ENCODE peak calls at places on chromosomes 2 and 18, in seven cellular contexts. One of them, this sample, is unnamed.

GRCh38 chr2:17543848-17544645 is 3.6 kb downstream of the VSNL1 start:
- DNase-seq in hepatocyte: no peak
- DNase-seq in A549: no peak
- DNase-seq in left ventricle myocardium inferior: no peak
- DNase-seq in astrocyte of the spinal cord: peak; percentile 55
- DNase-seq in GM23338: peak; percentile 91
- DNase-seq in H1: no peak
- DNase-seq in this sample: peak; percentile 22

GRCh38 chr2:234334146-234334545 is 162.7 kb downstream of the ARL4C start:
- DNase-seq in hepatocyte: peak; percentile 49
- DNase-seq in A549: no peak
- DNase-seq in left ventricle myocardium inferior: no peak
- DNase-seq in astrocyte of the spinal cord: no peak
- DNase-seq in GM23338: peak; percentile 29
- DNase-seq in H1: no peak
- DNase-seq in this sample: peak; percentile 2

GRCh38 chr2:204108301-204108700 is 171.7 kb downstream of the ICOS start:
- DNase-seq in hepatocyte: peak; percentile 53
- DNase-seq in A549: peak; percentile 16
- DNase-seq in left ventricle myocardium inferior: no peak
- DNase-seq in astrocyte of the spinal cord: peak; percentile 5
- DNase-seq in GM23338: peak; percentile 69
- DNase-seq in H1: no peak
- DNase-seq in this sample: peak; percentile 3

GRCh38 chr18:56740645-56741044 is 89.5 kb downstream of the WDR7 start:
- DNase-seq in hepatocyte: no peak
- DNase-seq in A549: no peak
- DNase-seq in left ventricle myocardium inferior: no peak
- DNase-seq in astrocyte of the spinal cord: no peak
- DNase-seq in GM23338: peak; percentile 5
- DNase-seq in H1: no peak
- DNase-seq in this sample: no peak

GRCh38 chr2:174263989-174264388 is 15.7 kb upstream of the OLA1 start:
- DNase-seq in hepatocyte: peak; percentile 19
- DNase-seq in A549: peak; percentile 56
- DNase-seq in left ventricle myocardium inferior: no peak
- DNase-seq in astrocyte of the spinal cord: peak; percentile 57
- DNase-seq in GM23338: no peak
- DNase-seq in H1: no peak
- DNase-seq in this sample: peak; percentile 59

GRCh38 chr18:52312321-52312720 is 27.7 kb upstream of the DCC start:
- DNase-seq in hepatocyte: no peak
- DNase-seq in A549: no peak
- DNase-seq in left ventricle myocardium inferior: no peak
- DNase-seq in astrocyte of the spinal cord: peak; percentile 67
- DNase-seq in GM23338: no peak
- DNase-seq in H1: no peak
- DNase-seq in this sample: no peak

GRCh38 chr2:164841719-164842623 is at the start of gene COBLL1:
- DNase-seq in hepatocyte: peak; percentile 93
- DNase-seq in A549: peak; percentile 69
- DNase-seq in left ventricle myocardium inferior: peak; percentile 78
- DNase-seq in astrocyte of the spinal cord: peak; percentile 72
- DNase-seq in GM23338: peak; percentile 95
- DNase-seq in H1: peak; percentile 93
- DNase-seq in this sample: peak; percentile 61

GRCh38 chr2:234694244-234695013 is 197.5 kb upstream of the ARL4C start:
- DNase-seq in hepatocyte: no peak
- DNase-seq in A549: no peak
- DNase-seq in left ventricle myocardium inferior: no peak
- DNase-seq in astrocyte of the spinal cord: peak; percentile 76
- DNase-seq in GM23338: no peak
- DNase-seq in H1: peak; percentile 13
- DNase-seq in this sample: peak; percentile 82

GRCh38 chr2:112003585-112003984 is 51.5 kb upstream of the TMEM87B start:
- DNase-seq in hepatocyte: no peak
- DNase-seq in A549: no peak
- DNase-seq in left ventricle myocardium inferior: no peak
- DNase-seq in astrocyte of the spinal cord: no peak
- DNase-seq in GM23338: no peak
- DNase-seq in H1: no peak
- DNase-seq in this sample: no peak

GRCh38 chr2:146776589-146776988 is 1068.2 kb upstream of the ACVR2A start:
- DNase-seq in hepatocyte: no peak
- DNase-seq in A549: no peak
- DNase-seq in left ventricle myocardium inferior: no peak
- DNase-seq in astrocyte of the spinal cord: no peak
- DNase-seq in GM23338: no peak
- DNase-seq in H1: no peak
- DNase-seq in this sample: no peak

GRCh38 chr2:11589316-11589940 is 55.6 kb downstream of the GREB1 start:
- DNase-seq in hepatocyte: no peak
- DNase-seq in A549: no peak
- DNase-seq in left ventricle myocardium inferior: no peak
- DNase-seq in astrocyte of the spinal cord: no peak
- DNase-seq in GM23338: peak; percentile 63
- DNase-seq in H1: no peak
- DNase-seq in this sample: no peak

GRCh38 chr2:148814143-148814852 is 60.7 kb upstream of the KIF5C start:
- DNase-seq in hepatocyte: no peak
- DNase-seq in A549: no peak
- DNase-seq in left ventricle myocardium inferior: no peak
- DNase-seq in astrocyte of the spinal cord: peak; percentile 63
- DNase-seq in GM23338: no peak
- DNase-seq in H1: peak; percentile 41
- DNase-seq in this sample: peak; percentile 67

GRCh38 chr2:55159037-55159651 is 72.9 kb downstream of the CLHC1 start:
- DNase-seq in hepatocyte: no peak
- DNase-seq in A549: no peak
- DNase-seq in left ventricle myocardium inferior: peak; percentile 70
- DNase-seq in astrocyte of the spinal cord: no peak
- DNase-seq in GM23338: no peak
- DNase-seq in H1: no peak
- DNase-seq in this sample: peak; percentile 42

GRCh38 chr2:6535572-6535971 is 330.1 kb downstream of the CMPK2 start:
- DNase-seq in hepatocyte: no peak
- DNase-seq in A549: no peak
- DNase-seq in left ventricle myocardium inferior: no peak
- DNase-seq in astrocyte of the spinal cord: no peak
- DNase-seq in GM23338: peak; percentile 51
- DNase-seq in H1: no peak
- DNase-seq in this sample: no peak

GRCh38 chr2:26617259-26618083 is 23.7 kb downstream of the CIB4 start:
- DNase-seq in hepatocyte: no peak
- DNase-seq in A549: no peak
- DNase-seq in left ventricle myocardium inferior: no peak
- DNase-seq in astrocyte of the spinal cord: no peak
- DNase-seq in GM23338: no peak
- DNase-seq in H1: peak; percentile 20
- DNase-seq in this sample: no peak

GRCh38 chr2:174333502-174334277 is 1.1 kb upstream of the SP9 start:
- DNase-seq in hepatocyte: no peak
- DNase-seq in A549: no peak
- DNase-seq in left ventricle myocardium inferior: no peak
- DNase-seq in astrocyte of the spinal cord: no peak
- DNase-seq in GM23338: peak; percentile 46
- DNase-seq in H1: peak; percentile 65
- DNase-seq in this sample: no peak

GRCh38 chr2:55175254-55176093 is 56.6 kb downstream of the CLHC1 start:
- DNase-seq in hepatocyte: peak; percentile 67
- DNase-seq in A549: peak; percentile 87
- DNase-seq in left ventricle myocardium inferior: no peak
- DNase-seq in astrocyte of the spinal cord: peak; percentile 73
- DNase-seq in GM23338: peak; percentile 69
- DNase-seq in H1: no peak
- DNase-seq in this sample: peak; percentile 80

GRCh38 chr2:75561566-75562512 is 1.1 kb upstream of the EVA1A start:
- DNase-seq in hepatocyte: peak; percentile 20
- DNase-seq in A549: no peak
- DNase-seq in left ventricle myocardium inferior: no peak
- DNase-seq in astrocyte of the spinal cord: peak; percentile 31
- DNase-seq in GM23338: no peak
- DNase-seq in H1: no peak
- DNase-seq in this sample: peak; percentile 50

GRCh38 chr2:68040078-68040477 is 22.7 kb downstream of the C1D start:
- DNase-seq in hepatocyte: no peak
- DNase-seq in A549: no peak
- DNase-seq in left ventricle myocardium inferior: no peak
- DNase-seq in astrocyte of the spinal cord: no peak
- DNase-seq in GM23338: no peak
- DNase-seq in H1: no peak
- DNase-seq in this sample: peak; percentile 19

GRCh38 chr18:433297-433696 is 67.2 kb downstream of the COLEC12 start:
- DNase-seq in hepatocyte: no peak
- DNase-seq in A549: no peak
- DNase-seq in left ventricle myocardium inferior: no peak
- DNase-seq in astrocyte of the spinal cord: peak; percentile 38
- DNase-seq in GM23338: no peak
- DNase-seq in H1: no peak
- DNase-seq in this sample: no peak

GRCh38 chr2:1656326-1656960 is 87.9 kb downstream of the PXDN start:
- DNase-seq in hepatocyte: no peak
- DNase-seq in A549: no peak
- DNase-seq in left ventricle myocardium inferior: no peak
- DNase-seq in astrocyte of the spinal cord: no peak
- DNase-seq in GM23338: peak; percentile 40
- DNase-seq in H1: no peak
- DNase-seq in this sample: no peak

GRCh38 chr2:70069049-70069448 is 18.2 kb upstream of the PCBP1 start:
- DNase-seq in hepatocyte: peak; percentile 79
- DNase-seq in A549: no peak
- DNase-seq in left ventricle myocardium inferior: no peak
- DNase-seq in astrocyte of the spinal cord: no peak
- DNase-seq in GM23338: no peak
- DNase-seq in H1: no peak
- DNase-seq in this sample: no peak

GRCh38 chr2:222296911-222297599 is 1.7 kb downstream of the PAX3 start:
- DNase-seq in hepatocyte: no peak
- DNase-seq in A549: no peak
- DNase-seq in left ventricle myocardium inferior: no peak
- DNase-seq in astrocyte of the spinal cord: peak; percentile 83
- DNase-seq in GM23338: peak; percentile 28
- DNase-seq in H1: no peak
- DNase-seq in this sample: no peak
- H3K4me3 ChIP-seq in hepatocyte: no peak overlapping the region
- H3K4me3 ChIP-seq in A549: no peak overlapping the region
- H3K4me3 ChIP-seq in left ventricle myocardium inferior: no peak overlapping the region
- H3K4me3 ChIP-seq in astrocyte of the spinal cord: peak overlapping the region; percentile 74
- H3K4me3 ChIP-seq in GM23338: peak overlapping the region; percentile 53
- H3K4me3 ChIP-seq in H1: no peak overlapping the region
- H3K4me3 ChIP-seq in this sample: no peak overlapping the region

GRCh38 chr2:33135645-33136044 is 188.9 kb downstream of the LTBP1 start:
- DNase-seq in hepatocyte: no peak
- DNase-seq in A549: no peak
- DNase-seq in left ventricle myocardium inferior: no peak
- DNase-seq in astrocyte of the spinal cord: no peak
- DNase-seq in GM23338: no peak
- DNase-seq in H1: no peak
- DNase-seq in this sample: peak; percentile 54

GRCh38 chr2:33134764-33135560 is 188.2 kb downstream of the LTBP1 start:
- DNase-seq in hepatocyte: no peak
- DNase-seq in A549: no peak
- DNase-seq in left ventricle myocardium inferior: no peak
- DNase-seq in astrocyte of the spinal cord: no peak
- DNase-seq in GM23338: no peak
- DNase-seq in H1: no peak
- DNase-seq in this sample: peak; percentile 56

GRCh38 chr2:33136570-33136969 is 189.8 kb downstream of the LTBP1 start:
- DNase-seq in hepatocyte: no peak
- DNase-seq in A549: no peak
- DNase-seq in left ventricle myocardium inferior: no peak
- DNase-seq in astrocyte of the spinal cord: no peak
- DNase-seq in GM23338: no peak
- DNase-seq in H1: no peak
- DNase-seq in this sample: peak; percentile 28

GRCh38 chr2:33136056-33136455 is 189.3 kb downstream of the LTBP1 start:
- DNase-seq in hepatocyte: no peak
- DNase-seq in A549: no peak
- DNase-seq in left ventricle myocardium inferior: no peak
- DNase-seq in astrocyte of the spinal cord: peak; percentile 59
- DNase-seq in GM23338: no peak
- DNase-seq in H1: no peak
- DNase-seq in this sample: peak; percentile 63

GRCh38 chr2:33137331-33137730 is 190.6 kb downstream of the LTBP1 start:
- DNase-seq in hepatocyte: no peak
- DNase-seq in A549: no peak
- DNase-seq in left ventricle myocardium inferior: no peak
- DNase-seq in astrocyte of the spinal cord: no peak
- DNase-seq in GM23338: no peak
- DNase-seq in H1: no peak
- DNase-seq in this sample: peak; percentile 28
- TF ChIP-seq CTCF in hepatocyte: no peak
- TF ChIP-seq CTCF in A549: no peak
- TF ChIP-seq CTCF in left ventricle myocardium inferior: no peak
- TF ChIP-seq CTCF in astrocyte of the spinal cord: no peak
- TF ChIP-seq CTCF in GM23338: no peak
- TF ChIP-seq CTCF in H1: no peak
- TF ChIP-seq CTCF in this sample: no peak

GRCh38 chr18:50896093-50896492 is 17.2 kb downstream of the ME2 start:
- DNase-seq in hepatocyte: no peak
- DNase-seq in A549: no peak
- DNase-seq in left ventricle myocardium inferior: no peak
- DNase-seq in astrocyte of the spinal cord: no peak
- DNase-seq in GM23338: no peak
- DNase-seq in H1: no peak
- DNase-seq in this sample: no peak

GRCh38 chr18:50895350-50896045 is 16.6 kb downstream of the ME2 start:
- DNase-seq in hepatocyte: no peak
- DNase-seq in A549: no peak
- DNase-seq in left ventricle myocardium inferior: no peak
- DNase-seq in astrocyte of the spinal cord: no peak
- DNase-seq in GM23338: no peak
- DNase-seq in H1: no peak
- DNase-seq in this sample: no peak

GRCh38 chr18:50902797-50903196 is 23.9 kb downstream of the ME2 start:
- DNase-seq in hepatocyte: no peak
- DNase-seq in A549: no peak
- DNase-seq in left ventricle myocardium inferior: no peak
- DNase-seq in astrocyte of the spinal cord: no peak
- DNase-seq in GM23338: no peak
- DNase-seq in H1: no peak
- DNase-seq in this sample: no peak

DNA sequence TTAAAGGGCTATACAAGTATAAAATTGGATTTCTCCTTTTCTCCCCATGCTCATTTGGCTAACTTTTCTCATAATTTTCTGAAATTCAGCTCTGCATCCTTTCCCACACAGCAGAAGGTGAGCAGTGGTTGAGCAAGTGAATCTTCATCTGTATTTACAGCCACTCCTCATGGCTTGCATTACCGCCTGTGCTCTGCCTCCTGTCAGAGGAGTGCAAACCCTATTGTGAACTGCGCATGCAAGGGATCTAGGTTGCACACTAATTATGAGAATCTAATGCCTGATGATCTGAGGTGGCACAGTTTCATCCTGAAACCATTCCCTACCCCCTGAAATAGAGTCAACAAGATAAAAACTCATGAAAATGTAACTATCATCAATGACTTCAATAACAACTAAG is 20.0 kb downstream of the ME2 start:
- DNase-seq in hepatocyte: no peak
- DNase-seq in A549: no peak
- DNase-seq in left ventricle myocardium inferior: no peak
- DNase-seq in astrocyte of the spinal cord: no peak
- DNase-seq in GM23338: no peak
- DNase-seq in H1: no peak
- DNase-seq in this sample: no peak
- H3K4me3 ChIP-seq in hepatocyte: no peak overlapping the region
- H3K4me3 ChIP-seq in A549: no peak overlapping the region
- H3K4me3 ChIP-seq in left ventricle myocardium inferior: no peak overlapping the region
- H3K4me3 ChIP-seq in astrocyte of the spinal cord: no peak overlapping the region
- H3K4me3 ChIP-seq in GM23338: no peak overlapping the region
- H3K4me3 ChIP-seq in H1: no peak overlapping the region
- H3K4me3 ChIP-seq in this sample: no peak overlapping the region

GRCh38 chr2:238015705-238016104 is 45.1 kb upstream of the SCLY start:
- DNase-seq in hepatocyte: no peak
- DNase-seq in A549: no peak
- DNase-seq in left ventricle myocardium inferior: no peak
- DNase-seq in astrocyte of the spinal cord: no peak
- DNase-seq in GM23338: no peak
- DNase-seq in H1: no peak
- DNase-seq in this sample: no peak
- TF ChIP-seq CTCF in hepatocyte: no peak
- TF ChIP-seq CTCF in A549: peak; percentile 30
- TF ChIP-seq CTCF in left ventricle myocardium inferior: peak; percentile 33
- TF ChIP-seq CTCF in astrocyte of the spinal cord: peak; percentile 26
- TF ChIP-seq CTCF in GM23338: peak; percentile 54
- TF ChIP-seq CTCF in H1: peak; percentile 45
- TF ChIP-seq CTCF in this sample: peak; percentile 21